ENCODE peak calls at places on chromosomes 5 and 9, in four cellular contexts. M is MM.1S, B is GM23338, R is PC-3. K is an unnamed sample.

GRCh38 chr9:130488621-130489330 is 44.0 kb downstream of the ASS1 start:
- DNase-seq in M (no peak), B (no peak), R (no peak), K (no peak)

GRCh38 chr5:56290378-56291057 is 57.4 kb upstream of the ANKRD55 start:
- DNase-seq in M (peak), B (no peak), R (no peak), K (no peak)

GRCh38 chr5:111929892-111930291 is 172.9 kb upstream of the NREP start:
- DNase-seq in M (no peak), B (no peak), R (peak), K (no peak)

GRCh38 chr5:33166522-33166921 is 274.2 kb upstream of the TARS1 start:
- DNase-seq in M (no peak), B (peak), R (no peak), K (no peak)

GRCh38 chr9:71780953-71781352 is 12.6 kb upstream of the CEMIP2 start:
- DNase-seq in M (no peak), B (no peak), R (peak), K (no peak)

GRCh38 chr5:32278403-32278802 is 34.3 kb downstream of the MTMR12 start:
- DNase-seq in M (peak), B (no peak), R (no peak), K (no peak)

GRCh38 chr9:89926691-89927220 is 321.9 kb downstream of the GADD45G start:
- DNase-seq in M (no peak), B (no peak), R (no peak), K (no peak)

GRCh38 chr5:13378073-13378472 is 566.4 kb downstream of the DNAH5 start:
- DNase-seq in M (no peak), B (no peak), R (peak), K (no peak)

GRCh38 chr5:64557911-64558310 is 52.1 kb downstream of the RGS7BP start:
- DNase-seq in M (no peak), B (no peak), R (no peak), K (no peak)

GRCh38 chr5:159616967-159617366 is 286.7 kb upstream of the IL12B start:
- DNase-seq in M (no peak), B (no peak), R (peak), K (no peak)

GRCh38 chr9:109258619-109259321 is 62.1 kb downstream of the EPB41L4B start:
- DNase-seq in M (no peak), B (peak), R (no peak), K (peak)

GRCh38 chr5:149936700-149937091 is 7.9 kb downstream of the PDE6A start:
- DNase-seq in M (no peak), B (no peak), R (no peak), K (no peak)

GRCh38 chr5:140267201-140267540 is 35.7 kb downstream of the PFDN1 start:
- DNase-seq in M (no peak), B (no peak), R (no peak), K (peak)

GRCh38 chr5:6282360-6282759 is 96.0 kb downstream of the MED10 start:
- DNase-seq in M (no peak), B (no peak), R (no peak), K (no peak)

GRCh38 chr5:54088081-54088480 is 222.3 kb downstream of the ARL15 start:
- DNase-seq in M (no peak), B (peak), R (no peak), K (no peak)

GRCh38 chr5:22242532-22242931 is 610.6 kb downstream of the CDH12 start:
- DNase-seq in M (no peak), B (peak), R (peak), K (peak)

GRCh38 chr5:148391422-148391821 is 7.7 kb downstream of the FBXO38 start:
- DNase-seq in M (no peak), B (no peak), R (no peak), K (no peak)

GRCh38 chr9:70614786-70615565 is 200.5 kb upstream of the KLF9 start:
- DNase-seq in M (no peak), B (no peak), R (no peak), K (no peak)

GRCh38 chr5:82347213-82347947 is 69.2 kb upstream of the RPS23 start:
- DNase-seq in M (no peak), B (peak), R (no peak), K (no peak)

DNA sequence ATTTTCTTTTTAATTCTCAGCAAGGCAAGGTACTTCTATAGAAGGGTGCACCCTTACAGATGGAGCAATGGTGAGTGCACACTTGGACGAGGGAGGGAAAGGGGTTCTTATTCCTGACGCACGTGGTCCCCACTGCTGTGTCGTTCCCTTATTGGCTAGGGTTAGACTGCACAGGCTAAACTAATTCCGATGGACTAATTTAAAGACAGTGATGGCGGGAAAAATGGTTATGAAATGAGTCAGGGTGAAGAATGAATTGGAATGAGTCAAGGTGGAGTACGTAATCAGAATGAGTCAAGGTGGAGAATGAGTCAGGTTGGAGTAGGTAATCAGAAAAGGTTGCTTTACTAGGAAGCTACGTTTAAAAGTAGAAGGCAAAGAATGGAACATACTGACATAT is 2.0 kb upstream of the HMGCS1 start:
- DNase-seq in M (no peak), B (no peak), R (peak), K (no peak)
- TF ChIP-seq EZH2phosphoT487 in M (no peak), B (no peak), R (no peak), K (no peak)

GRCh38 chr9:134221273-134222017 is 57.1 kb upstream of the RNU6ATAC start:
- DNase-seq in M (no peak), B (no peak), R (no peak), K (no peak)
- TF ChIP-seq EZH2phosphoT487 in M (no peak), B (no peak), R (no peak), K (no peak)

DNA sequence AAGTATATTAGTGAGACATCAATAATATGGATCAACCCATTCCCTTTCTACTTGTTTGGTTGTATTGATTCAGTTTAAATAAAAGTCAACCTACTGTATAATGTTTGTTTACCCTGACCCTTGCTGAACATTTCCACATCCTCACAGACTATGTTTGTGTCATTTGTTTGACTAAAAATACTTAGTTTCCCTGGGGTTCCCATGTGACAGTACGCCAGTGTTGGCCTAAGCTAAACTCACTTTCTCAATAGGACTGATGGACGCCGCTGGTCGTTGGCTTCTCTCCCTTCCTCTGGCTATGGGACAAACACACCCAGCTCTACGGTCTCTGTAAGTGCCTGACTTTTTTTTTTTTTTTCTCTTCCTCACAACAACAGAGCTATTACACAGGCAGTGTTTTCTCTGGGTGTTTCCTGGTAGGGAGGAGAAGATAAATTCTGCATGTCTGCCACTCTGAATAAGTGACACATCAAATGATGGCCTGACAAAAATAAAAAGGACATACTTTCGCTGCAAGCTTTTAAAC is 101.2 kb downstream of the CD180 start:
- DNase-seq in M (no peak), B (peak), R (no peak), K (peak)
- TF ChIP-seq EZH2phosphoT487 in M (no peak), B (no peak), R (no peak), K (no peak)

GRCh38 chr5:180704362-180704761 is 35.5 kb downstream of the OR2Y1 start:
- DNase-seq in M (no peak), B (no peak), R (peak), K (no peak)
- TF ChIP-seq EZH2phosphoT487 in M (no peak), B (no peak), R (no peak), K (no peak)